ENCODE peak calls at places on chromosome 16, in four cellular contexts. N is GM12878, H is HepG2, O is H1. T is an unnamed sample.

GRCh38 chr16:17499223-17499902 is 28.6 kb upstream of the XYLT1 start:
- DNase-seq in O (no peak), H (no peak), N (no peak), T (no peak)

GRCh38 chr16:1050466-1050865 is 22.1 kb upstream of the SSTR5 start:
- DNase-seq in O (no peak), N (no peak), H (no peak), T (no peak)

GRCh38 chr16:53605356-53605755 is 98.3 kb downstream of the RPGRIP1L start:
- DNase-seq in O (no peak), H (no peak), N (no peak), T (no peak)

GRCh38 chr16:85279402-85279801 is 167.1 kb upstream of the CIBAR2 start:
- DNase-seq in O (no peak), N (no peak), H (no peak), T (no peak)

GRCh38 chr16:3274490-3274889 is 8.8 kb upstream of the ZNF263 start:
- DNase-seq in N (no peak), O (no peak), H (peak; percentile 91), T (no peak)

GRCh38 chr16:4376126-4376819 is 4.6 kb downstream of the VASN start:
- DNase-seq in O (no peak), H (no peak), N (no peak), T (no peak)

GRCh38 chr16:14193316-14193871 is 122.3 kb downstream of the MRTFB start:
- DNase-seq in N (peak; percentile 21), O (no peak), H (no peak), T (no peak)

GRCh38 chr16:50868577-50868976 is 126.7 kb downstream of the CYLD start:
- DNase-seq in N (no peak), O (no peak), H (no peak), T (no peak)

GRCh38 chr16:46569231-46569735 is 51.9 kb downstream of the SHCBP1 start:
- DNase-seq in N (no peak), H (no peak), O (no peak), T (no peak)

GRCh38 chr16:4511441-4512082 is 27.0 kb downstream of the CDIP1 start:
- DNase-seq in H (peak; percentile 60), O (peak; percentile 91), N (no peak), T (peak; percentile 65)

GRCh38 chr16:89687092-89687940 is 827 bp downstream of the CDK10 start:
- DNase-seq in H (peak; percentile 99), N (peak; percentile 24), O (no peak), T (no peak)

GRCh38 chr16:88279998-88280397 is 102.8 kb upstream of the ZNF469 start:
- DNase-seq in H (no peak), O (no peak), N (no peak), T (no peak)

GRCh38 chr16:10126686-10127085 is 55.5 kb downstream of the GRIN2A start:
- DNase-seq in N (no peak), H (no peak), O (no peak), T (no peak)
- TF ChIP-seq YY1 in N (no peak), H (no peak), O (no peak), T (no peak)

GRCh38 chr16:65600629-65601028 is 478.8 kb upstream of the CDH11 start:
- DNase-seq in N (no peak), H (no peak), O (no peak), T (no peak)

GRCh38 chr16:65601781-65602180 is 479.9 kb upstream of the CDH11 start:
- DNase-seq in N (no peak), H (no peak), O (no peak), T (no peak)

GRCh38 chr16:65600046-65600445 is 478.2 kb upstream of the CDH11 start:
- DNase-seq in N (no peak), O (no peak), H (no peak), T (no peak)

GRCh38 chr16:65598626-65599025 is 476.8 kb upstream of the CDH11 start:
- DNase-seq in O (no peak), N (no peak), H (no peak), T (no peak)
- H3K9ac ChIP-seq in O (no peak overlapping the region), N (no peak overlapping the region), H (no peak overlapping the region), T (no peak overlapping the region)

DNA sequence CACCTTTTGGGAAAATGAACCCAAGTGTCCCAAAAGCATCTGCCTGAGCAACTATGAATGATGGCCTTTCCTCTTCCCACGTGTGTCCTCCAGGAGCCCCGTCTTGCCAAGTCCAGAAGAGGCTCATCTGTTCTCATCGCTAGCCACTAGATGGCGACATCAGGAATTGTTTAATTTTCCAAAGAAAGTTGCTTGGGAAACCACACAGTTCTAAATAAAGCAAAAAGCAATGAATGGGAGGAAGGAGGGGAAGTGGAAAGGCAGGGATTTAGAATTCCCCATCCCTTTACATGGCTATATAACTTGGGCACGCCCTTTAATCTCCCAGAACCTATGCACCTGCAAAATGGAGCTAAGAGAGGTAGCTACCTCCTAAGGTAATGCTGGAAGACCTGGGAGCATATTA is 9.0 kb upstream of the CDH5 start:
- DNase-seq in O (no peak), N (no peak), H (peak; percentile 61), T (peak; percentile 69)
- TF ChIP-seq SUZ12 in O (no peak), N (no peak), H (no peak), T (no peak)

GRCh38 chr16:5928476-5929055 is 831.0 kb upstream of the EEF2KMT start:
- DNase-seq in N (no peak), H (no peak), O (peak; percentile 47), T (peak; percentile 86)
- TF ChIP-seq YY1 in N (no peak), H (no peak), O (peak; percentile 93), T (peak; percentile 62)

T was measured in NT2/D1.